ENCODE peak calls at places on chromosome 7, in four cellular contexts. A is neuronal stem cell; F is CD8-positive, alpha-beta T cell; S is effector memory CD4-positive, alpha-beta T cell. V is an unnamed sample.

GRCh38 chr7:111887734-111888133 is 318.5 kb downstream of the DOCK4 start:
- DNase-seq in S (no peak), F (no peak), A (no peak), V (no peak)

GRCh38 chr7:112908106-112908505 is 117.9 kb upstream of the TMEM168 start:
- DNase-seq in F (no peak), A (no peak), S (no peak), V (no peak)

GRCh38 chr7:41900532-41900931 is 197.6 kb upstream of the INHBA start:
- DNase-seq in A (no peak), S (no peak), F (no peak), V (no peak)

GRCh38 chr7:31545549-31545948 is 31.7 kb downstream of the ITPRID1 start:
- DNase-seq in S (no peak), F (no peak), A (no peak), V (no peak)

GRCh38 chr7:135943266-135943889 is 33.8 kb downstream of the MTPN start:
- DNase-seq in F (no peak), A (no peak), S (no peak), V (no peak)

GRCh38 chr7:14888904-14889482 is 13.6 kb downstream of the DGKB start:
- DNase-seq in F (no peak), S (no peak), A (no peak), V (no peak)

GRCh38 chr7:116041615-116042014 is 11.1 kb upstream of the TFEC start:
- DNase-seq in A (no peak), S (no peak), F (no peak), V (peak; percentile 12)

GRCh38 chr7:142338633-142339501 is 81.0 kb upstream of the PRSS58 start:
- DNase-seq in F (no peak), A (peak; percentile 29), S (no peak), V (no peak)

GRCh38 chr7:7210475-7211237 is 28.3 kb downstream of the C1GALT1 start:
- DNase-seq in F (no peak), A (no peak), S (no peak), V (no peak)

GRCh38 chr7:150340875-150341262 is 560 bp downstream of the RARRES2 start:
- DNase-seq in S (no peak), A (no peak), F (no peak), V (no peak)

GRCh38 chr7:102156867-102157266 is 129.8 kb upstream of the SH2B2 start:
- DNase-seq in F (no peak), A (no peak), S (no peak), V (no peak)

GRCh38 chr7:41058986-41059741 is 643.7 kb downstream of the INHBA start:
- DNase-seq in F (no peak), A (no peak), S (no peak), V (no peak)

GRCh38 chr7:47685712-47686376 is 103.9 kb upstream of the TNS3 start:
- DNase-seq in F (no peak), S (no peak), A (no peak), V (no peak)

GRCh38 chr7:23394828-23395227 is 75.5 kb downstream of the IGF2BP3 start:
- DNase-seq in A (no peak), F (no peak), S (no peak), V (no peak)

GRCh38 chr7:142870147-142870559 is 15.3 kb downstream of the EPHB6 start:
- DNase-seq in F (no peak), A (no peak), S (no peak), V (no peak)

GRCh38 chr7:54831046-54831643 is 72.1 kb upstream of the SEC61G start:
- DNase-seq in S (no peak), A (no peak), F (no peak), V (no peak)

GRCh38 chr7:19235680-19236079 is 90.5 kb upstream of the FERD3L start:
- DNase-seq in A (no peak), F (no peak), S (no peak), V (no peak)

GRCh38 chr7:102837802-102838201 is 75.0 kb upstream of the LRRC17 start:
- DNase-seq in F (no peak), S (no peak), A (no peak), V (no peak)

GRCh38 chr7:44348851-44349781 is 23.7 kb upstream of the CAMK2B start:
- DNase-seq in F (no peak), A (no peak), S (no peak), V (no peak)

GRCh38 chr7:137953043-137953691 is 48.7 kb downstream of the CREB3L2 start:
- DNase-seq in F (no peak), S (no peak), A (no peak), V (no peak)

GRCh38 chr7:55325371-55325792 is 39.8 kb upstream of the LANCL2 start:
- DNase-seq in S (no peak), A (no peak), F (no peak), V (no peak)

GRCh38 chr7:4000934-4001333 is 681.2 kb upstream of the FOXK1 start:
- DNase-seq in F (no peak), A (no peak), S (no peak), V (no peak)

GRCh38 chr7:52838981-52839411 is 196.4 kb upstream of the POM121L12 start:
- DNase-seq in F (no peak), A (no peak), S (no peak), V (no peak)

GRCh38 chr7:88586877-88587276 is 172.6 kb upstream of the ZNF804B start:
- DNase-seq in A (no peak), F (no peak), S (no peak), V (no peak)

GRCh38 chr7:142420554-142421362 is 162.9 kb upstream of the PRSS58 start:
- DNase-seq in A (no peak), F (no peak), S (no peak), V (no peak)

GRCh38 chr7:83934118-83934734 is 260.4 kb downstream of the SEMA3A start:
- DNase-seq in F (no peak), S (no peak), A (no peak), V (no peak)

GRCh38 chr7:70681847-70682350 is 450.0 kb upstream of the GALNT17 start:
- DNase-seq in A (no peak), F (no peak), S (no peak), V (no peak)

GRCh38 chr7:25720427-25720826 is 431.6 kb upstream of the NFE2L3 start:
- DNase-seq in F (no peak), S (no peak), A (no peak), V (no peak)

GRCh38 chr7:104700336-104700735 is 313.7 kb upstream of the KMT2E start:
- DNase-seq in S (no peak), F (no peak), A (no peak), V (no peak)

GRCh38 chr7:128841961-128842673 is 11.9 kb downstream of the FLNC start:
- DNase-seq in A (peak; percentile 36), F (no peak), S (peak; percentile 32), V (peak; percentile 60)

GRCh38 chr7:30430777-30431176 is 47.8 kb downstream of the NOD1 start:
- DNase-seq in S (no peak), A (no peak), F (no peak), V (no peak)

GRCh38 chr7:46606771-46607170 is 685.7 kb upstream of the IGFBP3 start:
- DNase-seq in F (no peak), A (no peak), S (no peak), V (no peak)

GRCh38 chr7:15113752-15114151 is 211.2 kb upstream of the DGKB start:
- DNase-seq in S (no peak), A (no peak), F (no peak), V (no peak)

GRCh38 chr7:41584746-41585145 is 118.1 kb downstream of the INHBA start:
- DNase-seq in F (no peak), A (no peak), S (no peak), V (no peak)

GRCh38 chr7:47647213-47647985 is 65.5 kb upstream of the TNS3 start:
- DNase-seq in A (no peak), S (no peak), F (no peak), V (peak; percentile 25)

GRCh38 chr7:28922618-28923331 is 35.4 kb downstream of the TRIL start:
- DNase-seq in A (peak; percentile 91), S (peak; percentile 11), F (peak; percentile 3), V (peak; percentile 15)

GRCh38 chr7:105323366-105323765 is 65.4 kb downstream of the SRPK2 start:
- DNase-seq in S (no peak), F (no peak), A (no peak), V (no peak)

DNA sequence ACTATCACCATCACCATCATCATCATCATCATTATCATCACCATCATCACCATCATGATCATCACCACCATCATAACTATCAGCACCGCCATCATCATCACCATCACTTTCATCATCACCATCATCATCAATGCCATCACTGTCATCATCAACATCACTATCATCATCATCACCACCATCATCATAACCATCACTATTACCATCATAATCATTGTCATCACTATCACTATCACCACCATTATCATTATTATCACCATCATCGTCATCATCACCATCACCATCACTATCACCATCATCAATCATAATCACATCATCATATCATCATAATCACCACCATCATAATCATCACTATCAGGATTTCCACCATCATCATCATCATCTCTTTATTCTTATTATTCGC is 20.6 kb downstream of the INSIG1 start:
- DNase-seq in S (no peak), F (no peak), A (no peak), V (no peak)
- H3K36me3 ChIP-seq in S (no peaks in the 10 kb centered on the region), F (no peaks in the 10 kb centered on the region), A (no peaks in the 10 kb centered on the region), V (no peaks in the 10 kb centered on the region)

GRCh38 chr7:2011266-2012043 is 221.3 kb downstream of the MAD1L1 start:
- DNase-seq in A (no peak), F (no peak), S (no peak), V (no peak)
- H3K4me3 ChIP-seq in A (no peak overlapping the region), F (no peak overlapping the region), S (no peak overlapping the region), V (no peak overlapping the region)

DNA sequence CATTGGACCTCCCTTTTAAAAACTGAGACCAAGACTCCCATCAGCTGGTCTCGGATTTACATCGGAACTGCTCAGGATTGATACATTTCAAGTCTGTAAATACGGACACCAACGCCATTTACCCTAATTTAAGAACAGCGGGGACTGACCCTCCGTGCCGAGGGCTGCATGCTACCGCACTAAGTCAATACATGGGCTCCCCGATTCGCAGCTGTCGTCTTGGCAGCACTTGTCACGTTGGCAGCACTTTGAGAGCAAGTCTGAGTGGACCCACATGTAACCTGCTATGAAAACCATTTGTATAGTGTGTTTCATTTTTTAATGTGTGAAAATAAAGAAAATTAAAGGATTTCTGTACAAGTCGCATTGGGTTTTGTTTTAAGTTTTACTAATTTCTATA is 83.4 kb downstream of the EZH2 start:
- DNase-seq in A (no peak), S (no peak), F (no peak), V (no peak)
- H3K36me3 ChIP-seq in A (peaks cover 39% of the 10 kb centered on the region), S (peaks cover 57% of the 10 kb centered on the region), F (peaks cover 48% of the 10 kb centered on the region), V (peaks cover 22% of the 10 kb centered on the region)

GRCh38 chr7:155584763-155585531 is 38.6 kb upstream of the CNPY1 start:
- DNase-seq in F (no peak), A (no peak), S (no peak), V (no peak)
- H3K4me3 ChIP-seq in F (no peak overlapping the region), A (no peak overlapping the region), S (no peak overlapping the region), V (no peak overlapping the region)

GRCh38 chr7:66815976-66816375 is 75.4 kb downstream of the RABGEF1 start:
- DNase-seq in S (no peak), F (no peak), A (no peak), V (no peak)

GRCh38 chr7:66807736-66808135 is 67.2 kb downstream of the RABGEF1 start:
- DNase-seq in A (no peak), S (no peak), F (no peak), V (no peak)

DNA sequence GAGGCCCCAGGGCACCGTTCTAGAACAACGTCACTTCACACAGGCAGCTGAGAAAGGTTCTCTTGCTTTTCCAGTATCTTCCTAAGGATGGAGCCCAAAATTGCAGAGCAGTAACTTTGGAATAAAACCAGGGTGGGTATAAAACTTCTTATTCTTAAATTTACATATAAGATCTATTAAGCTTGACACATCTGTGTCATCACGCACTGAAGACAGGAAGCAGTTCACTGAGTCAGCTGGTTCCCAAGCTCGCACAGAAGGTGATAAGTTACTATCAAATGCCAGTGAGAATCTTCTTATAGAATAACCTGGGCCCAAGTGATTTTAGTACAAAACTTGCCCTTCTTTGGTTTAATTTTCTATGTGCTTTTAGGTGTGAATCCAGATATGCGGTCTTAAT is 70.2 kb downstream of the RABGEF1 start:
- DNase-seq in F (no peak), S (no peak), A (no peak), V (no peak)
- H3K36me3 ChIP-seq in F (peaks cover 31% of the 10 kb centered on the region), S (peaks cover 51% of the 10 kb centered on the region), A (peaks cover 16% of the 10 kb centered on the region), V (peaks cover 13% of the 10 kb centered on the region)